ENCODE peak calls at places on chromosomes 7 and 10, in nine cellular contexts. One of them, this sample, is unnamed.

GRCh38 chr7:5422324-5423271 is 1.0 kb downstream of the TNRC18 start:
- DNase-seq in psoas muscle: peak
- DNase-seq in body of pancreas: no peak
- DNase-seq in Karpas-422: peak
- DNase-seq in CD8-positive, alpha-beta memory T cell: no peak
- DNase-seq in GM23338: peak
- DNase-seq in sigmoid colon: no peak
- DNase-seq in lung: no peak
- DNase-seq in endodermal cell: peak
- DNase-seq in this sample: no peak

GRCh38 chr10:69278446-69278963 is at the start of gene HK1:
- DNase-seq in psoas muscle: no peak
- DNase-seq in body of pancreas: peak
- DNase-seq in Karpas-422: no peak
- DNase-seq in CD8-positive, alpha-beta memory T cell: no peak
- DNase-seq in GM23338: peak
- DNase-seq in sigmoid colon: no peak
- DNase-seq in lung: no peak
- DNase-seq in endodermal cell: peak
- DNase-seq in this sample: no peak

GRCh38 chr7:97020601-97021442 is 3.8 kb downstream of the DLX5 start:
- DNase-seq in psoas muscle: no peak
- DNase-seq in body of pancreas: no peak
- DNase-seq in Karpas-422: no peak
- DNase-seq in CD8-positive, alpha-beta memory T cell: no peak
- DNase-seq in GM23338: peak
- DNase-seq in sigmoid colon: no peak
- DNase-seq in lung: no peak
- DNase-seq in endodermal cell: no peak
- DNase-seq in this sample: no peak

GRCh38 chr7:50751136-50751535 is 31.6 kb downstream of the GRB10 start:
- DNase-seq in psoas muscle: no peak
- DNase-seq in body of pancreas: no peak
- DNase-seq in Karpas-422: no peak
- DNase-seq in CD8-positive, alpha-beta memory T cell: no peak
- DNase-seq in GM23338: no peak
- DNase-seq in sigmoid colon: no peak
- DNase-seq in lung: no peak
- DNase-seq in endodermal cell: no peak
- DNase-seq in this sample: no peak

GRCh38 chr10:130036296-130037065 is 72.4 kb upstream of the EBF3 start:
- DNase-seq in psoas muscle: no peak
- DNase-seq in body of pancreas: peak
- DNase-seq in Karpas-422: no peak
- DNase-seq in CD8-positive, alpha-beta memory T cell: no peak
- DNase-seq in GM23338: no peak
- DNase-seq in sigmoid colon: peak
- DNase-seq in lung: no peak
- DNase-seq in endodermal cell: peak
- DNase-seq in this sample: peak

GRCh38 chr7:158075633-158076001 is 512.0 kb downstream of the PTPRN2 start:
- DNase-seq in psoas muscle: no peak
- DNase-seq in body of pancreas: no peak
- DNase-seq in Karpas-422: no peak
- DNase-seq in CD8-positive, alpha-beta memory T cell: no peak
- DNase-seq in GM23338: no peak
- DNase-seq in sigmoid colon: no peak
- DNase-seq in lung: no peak
- DNase-seq in endodermal cell: no peak
- DNase-seq in this sample: no peak

GRCh38 chr10:97318772-97319651 is at the start of gene FRAT1:
- DNase-seq in psoas muscle: peak
- DNase-seq in body of pancreas: peak
- DNase-seq in Karpas-422: peak
- DNase-seq in CD8-positive, alpha-beta memory T cell: peak
- DNase-seq in GM23338: peak
- DNase-seq in sigmoid colon: peak
- DNase-seq in lung: peak
- DNase-seq in endodermal cell: peak
- DNase-seq in this sample: peak

GRCh38 chr7:144908324-144908723 is 72.5 kb upstream of the TPK1 start:
- DNase-seq in psoas muscle: no peak
- DNase-seq in body of pancreas: no peak
- DNase-seq in Karpas-422: no peak
- DNase-seq in CD8-positive, alpha-beta memory T cell: no peak
- DNase-seq in GM23338: no peak
- DNase-seq in sigmoid colon: no peak
- DNase-seq in lung: no peak
- DNase-seq in endodermal cell: no peak
- DNase-seq in this sample: no peak

GRCh38 chr10:132376394-132376851 is 20.6 kb upstream of the PWWP2B start:
- DNase-seq in psoas muscle: no peak
- DNase-seq in body of pancreas: no peak
- DNase-seq in Karpas-422: no peak
- DNase-seq in CD8-positive, alpha-beta memory T cell: peak
- DNase-seq in GM23338: no peak
- DNase-seq in sigmoid colon: peak
- DNase-seq in lung: no peak
- DNase-seq in endodermal cell: peak
- DNase-seq in this sample: no peak

GRCh38 chr10:57599440-57599839 is 668.3 kb downstream of the IPMK start:
- DNase-seq in psoas muscle: no peak
- DNase-seq in body of pancreas: no peak
- DNase-seq in Karpas-422: no peak
- DNase-seq in CD8-positive, alpha-beta memory T cell: no peak
- DNase-seq in GM23338: no peak
- DNase-seq in sigmoid colon: no peak
- DNase-seq in lung: no peak
- DNase-seq in endodermal cell: no peak
- DNase-seq in this sample: no peak

GRCh38 chr10:95728535-95728934 is 27.4 kb upstream of the ENTPD1 start:
- DNase-seq in psoas muscle: no peak
- DNase-seq in body of pancreas: no peak
- DNase-seq in Karpas-422: no peak
- DNase-seq in CD8-positive, alpha-beta memory T cell: no peak
- DNase-seq in GM23338: no peak
- DNase-seq in sigmoid colon: no peak
- DNase-seq in lung: no peak
- DNase-seq in endodermal cell: no peak
- DNase-seq in this sample: no peak

GRCh38 chr10:59830601-59831259 is 75.6 kb downstream of the CCDC6 start:
- DNase-seq in psoas muscle: no peak
- DNase-seq in body of pancreas: peak
- DNase-seq in Karpas-422: peak
- DNase-seq in CD8-positive, alpha-beta memory T cell: no peak
- DNase-seq in GM23338: peak
- DNase-seq in sigmoid colon: no peak
- DNase-seq in lung: peak
- DNase-seq in endodermal cell: peak
- DNase-seq in this sample: no peak

GRCh38 chr10:29712108-29712507 is 77.3 kb upstream of the SVIL start:
- DNase-seq in psoas muscle: no peak
- DNase-seq in body of pancreas: no peak
- DNase-seq in Karpas-422: peak
- DNase-seq in CD8-positive, alpha-beta memory T cell: no peak
- DNase-seq in GM23338: peak
- DNase-seq in sigmoid colon: no peak
- DNase-seq in lung: peak
- DNase-seq in endodermal cell: peak
- DNase-seq in this sample: no peak

GRCh38 chr7:31814187-31814586 is 127.2 kb downstream of the PPP1R17 start:
- DNase-seq in psoas muscle: no peak
- DNase-seq in body of pancreas: peak
- DNase-seq in Karpas-422: peak
- DNase-seq in CD8-positive, alpha-beta memory T cell: no peak
- DNase-seq in GM23338: peak
- DNase-seq in sigmoid colon: no peak
- DNase-seq in lung: no peak
- DNase-seq in endodermal cell: peak
- DNase-seq in this sample: no peak

GRCh38 chr10:69374931-69375306 is 41.8 kb downstream of the TACR2 start:
- DNase-seq in psoas muscle: no peak
- DNase-seq in body of pancreas: no peak
- DNase-seq in Karpas-422: no peak
- DNase-seq in CD8-positive, alpha-beta memory T cell: no peak
- DNase-seq in GM23338: no peak
- DNase-seq in sigmoid colon: no peak
- DNase-seq in lung: no peak
- DNase-seq in endodermal cell: no peak
- DNase-seq in this sample: no peak

GRCh38 chr10:78570633-78571032 is 498.1 kb upstream of the ZMIZ1 start:
- DNase-seq in psoas muscle: no peak
- DNase-seq in body of pancreas: no peak
- DNase-seq in Karpas-422: no peak
- DNase-seq in CD8-positive, alpha-beta memory T cell: no peak
- DNase-seq in GM23338: no peak
- DNase-seq in sigmoid colon: peak
- DNase-seq in lung: no peak
- DNase-seq in endodermal cell: no peak
- DNase-seq in this sample: peak

DNA sequence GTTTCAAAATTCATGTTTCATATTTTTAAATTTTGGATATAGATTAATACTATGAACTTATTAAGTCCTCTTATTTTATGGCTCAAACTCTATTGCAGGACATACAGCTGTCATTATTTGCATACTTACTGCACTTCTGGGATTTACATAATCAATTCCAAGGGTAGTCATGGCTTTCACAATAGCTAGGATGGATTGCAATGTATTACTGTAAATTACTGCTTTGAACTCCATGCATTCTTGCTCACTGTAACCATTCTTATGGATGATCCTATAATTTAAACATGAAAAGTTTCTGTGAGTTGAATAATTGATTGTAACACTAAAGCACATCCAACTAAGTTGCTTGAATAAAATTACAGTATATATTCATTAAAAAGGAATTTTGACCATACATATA is 23.5 kb downstream of the GNAT3 start:
- DNase-seq in psoas muscle: no peak
- DNase-seq in body of pancreas: no peak
- DNase-seq in Karpas-422: no peak
- DNase-seq in CD8-positive, alpha-beta memory T cell: no peak
- DNase-seq in GM23338: no peak
- DNase-seq in sigmoid colon: no peak
- DNase-seq in lung: no peak
- DNase-seq in endodermal cell: no peak
- DNase-seq in this sample: no peak
- H3K4me3 ChIP-seq in psoas muscle: no peak
- H3K4me3 ChIP-seq in body of pancreas: no peak
- H3K4me3 ChIP-seq in Karpas-422: no peak
- H3K4me3 ChIP-seq in CD8-positive, alpha-beta memory T cell: no peak
- H3K4me3 ChIP-seq in GM23338: no peak
- H3K4me3 ChIP-seq in sigmoid colon: no peak
- H3K4me3 ChIP-seq in lung: no peak
- H3K4me3 ChIP-seq in endodermal cell: no peak
- H3K4me3 ChIP-seq in this sample: no peak

GRCh38 chr7:137983308-137984008 is 18.4 kb downstream of the CREB3L2 start:
- DNase-seq in psoas muscle: peak
- DNase-seq in body of pancreas: no peak
- DNase-seq in Karpas-422: no peak
- DNase-seq in CD8-positive, alpha-beta memory T cell: no peak
- DNase-seq in GM23338: no peak
- DNase-seq in sigmoid colon: no peak
- DNase-seq in lung: no peak
- DNase-seq in endodermal cell: no peak
- DNase-seq in this sample: peak

GRCh38 chr7:137984181-137985041 is 17.5 kb downstream of the CREB3L2 start:
- DNase-seq in psoas muscle: no peak
- DNase-seq in body of pancreas: no peak
- DNase-seq in Karpas-422: no peak
- DNase-seq in CD8-positive, alpha-beta memory T cell: no peak
- DNase-seq in GM23338: no peak
- DNase-seq in sigmoid colon: no peak
- DNase-seq in lung: no peak
- DNase-seq in endodermal cell: no peak
- DNase-seq in this sample: peak

GRCh38 chr7:137980308-137980707 is 21.6 kb downstream of the CREB3L2 start:
- DNase-seq in psoas muscle: no peak
- DNase-seq in body of pancreas: no peak
- DNase-seq in Karpas-422: no peak
- DNase-seq in CD8-positive, alpha-beta memory T cell: no peak
- DNase-seq in GM23338: no peak
- DNase-seq in sigmoid colon: no peak
- DNase-seq in lung: no peak
- DNase-seq in endodermal cell: no peak
- DNase-seq in this sample: no peak

GRCh38 chr7:137981175-137981574 is 20.7 kb downstream of the CREB3L2 start:
- DNase-seq in psoas muscle: no peak
- DNase-seq in body of pancreas: no peak
- DNase-seq in Karpas-422: no peak
- DNase-seq in CD8-positive, alpha-beta memory T cell: no peak
- DNase-seq in GM23338: no peak
- DNase-seq in sigmoid colon: no peak
- DNase-seq in lung: no peak
- DNase-seq in endodermal cell: no peak
- DNase-seq in this sample: no peak

DNA sequence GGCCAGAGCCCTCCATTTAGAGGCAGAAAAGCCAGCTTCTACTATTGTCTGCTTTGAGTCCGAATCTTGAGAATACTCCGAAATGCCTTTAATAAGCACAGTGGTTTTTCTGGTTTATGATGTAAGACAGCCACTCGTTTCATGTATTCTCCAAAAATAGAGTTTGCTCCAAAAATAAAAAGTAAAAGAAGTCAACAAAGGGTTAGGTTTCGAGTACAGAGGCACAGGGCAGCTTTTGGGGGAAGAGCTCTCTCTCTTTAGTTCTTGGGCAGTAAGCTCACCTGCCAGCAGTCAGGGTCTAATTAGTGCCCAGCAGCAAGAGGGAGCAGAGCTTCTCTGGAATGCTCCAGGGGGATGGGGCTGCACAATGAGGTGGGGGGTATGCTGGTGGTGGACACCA is 20.2 kb downstream of the CREB3L2 start:
- DNase-seq in psoas muscle: no peak
- DNase-seq in body of pancreas: no peak
- DNase-seq in Karpas-422: no peak
- DNase-seq in CD8-positive, alpha-beta memory T cell: no peak
- DNase-seq in GM23338: no peak
- DNase-seq in sigmoid colon: no peak
- DNase-seq in lung: no peak
- DNase-seq in endodermal cell: no peak
- DNase-seq in this sample: no peak
- H3K27ac ChIP-seq in psoas muscle: no peak
- H3K27ac ChIP-seq in body of pancreas: no peak
- H3K27ac ChIP-seq in Karpas-422: no peak
- H3K27ac ChIP-seq in CD8-positive, alpha-beta memory T cell: no peak
- H3K27ac ChIP-seq in GM23338: no peak
- H3K27ac ChIP-seq in sigmoid colon: peak
- H3K27ac ChIP-seq in lung: peak
- H3K27ac ChIP-seq in endodermal cell: no peak
- H3K27ac ChIP-seq in this sample: peak

GRCh38 chr10:120980316-120980975 is 129.3 kb downstream of the WDR11 start:
- DNase-seq in psoas muscle: no peak
- DNase-seq in body of pancreas: no peak
- DNase-seq in Karpas-422: no peak
- DNase-seq in CD8-positive, alpha-beta memory T cell: no peak
- DNase-seq in GM23338: peak
- DNase-seq in sigmoid colon: no peak
- DNase-seq in lung: peak
- DNase-seq in endodermal cell: peak
- DNase-seq in this sample: no peak
- H3K4me3 ChIP-seq in psoas muscle: no peak
- H3K4me3 ChIP-seq in body of pancreas: no peak
- H3K4me3 ChIP-seq in Karpas-422: no peak
- H3K4me3 ChIP-seq in CD8-positive, alpha-beta memory T cell: no peak
- H3K4me3 ChIP-seq in GM23338: peak
- H3K4me3 ChIP-seq in sigmoid colon: no peak
- H3K4me3 ChIP-seq in lung: no peak
- H3K4me3 ChIP-seq in endodermal cell: no peak
- H3K4me3 ChIP-seq in this sample: no peak

GRCh38 chr10:98402931-98403717 is 11.9 kb downstream of the PYROXD2 start:
- DNase-seq in psoas muscle: no peak
- DNase-seq in body of pancreas: no peak
- DNase-seq in Karpas-422: no peak
- DNase-seq in CD8-positive, alpha-beta memory T cell: no peak
- DNase-seq in GM23338: no peak
- DNase-seq in sigmoid colon: no peak
- DNase-seq in lung: no peak
- DNase-seq in endodermal cell: no peak
- DNase-seq in this sample: no peak
- H3K27ac ChIP-seq in psoas muscle: no peak
- H3K27ac ChIP-seq in body of pancreas: no peak
- H3K27ac ChIP-seq in Karpas-422: no peak
- H3K27ac ChIP-seq in CD8-positive, alpha-beta memory T cell: no peak
- H3K27ac ChIP-seq in GM23338: no peak
- H3K27ac ChIP-seq in sigmoid colon: no peak
- H3K27ac ChIP-seq in lung: no peak
- H3K27ac ChIP-seq in endodermal cell: no peak
- H3K27ac ChIP-seq in this sample: no peak